ENCODE peak calls at places on chromosomes 12 and 14, in four cellular contexts. One of them, this sample, is unnamed. For H3K4me1, the result is how much of the 10 kb centered on the place peaks cover.

GRCh38 chr12:101116911-101117310 is 93.1 kb downstream of the SLC5A8 start:
- DNase-seq in K562: no peak
- DNase-seq in fibroblast of lung: no peak
- DNase-seq in mammary epithelial cell: no peak
- DNase-seq in this sample: no peak

GRCh38 chr14:68687746-68688145 is 105.1 kb downstream of the ZFP36L1 start:
- DNase-seq in K562: no peak
- DNase-seq in fibroblast of lung: peak
- DNase-seq in mammary epithelial cell: peak
- DNase-seq in this sample: peak

GRCh38 chr14:36973806-36974442 is 198.5 kb downstream of the SLC25A21 start:
- DNase-seq in fibroblast of lung: peak
- DNase-seq in K562: no peak
- DNase-seq in mammary epithelial cell: peak
- DNase-seq in this sample: peak

GRCh38 chr14:96629082-96629481 is 126.9 kb downstream of the PAPOLA start:
- DNase-seq in K562: no peak
- DNase-seq in mammary epithelial cell: no peak
- DNase-seq in fibroblast of lung: no peak
- DNase-seq in this sample: no peak

GRCh38 chr12:109594566-109595317 is 21.1 kb downstream of the MVK start:
- DNase-seq in fibroblast of lung: no peak
- DNase-seq in mammary epithelial cell: no peak
- DNase-seq in K562: no peak
- DNase-seq in this sample: no peak

GRCh38 chr14:67957925-67958324 is 138.3 kb downstream of the RAD51B start:
- DNase-seq in mammary epithelial cell: no peak
- DNase-seq in fibroblast of lung: peak
- DNase-seq in K562: no peak
- DNase-seq in this sample: no peak

GRCh38 chr12:55696796-55697462 is 10.8 kb downstream of the ITGA7 start:
- DNase-seq in fibroblast of lung: no peak
- DNase-seq in K562: no peak
- DNase-seq in mammary epithelial cell: no peak
- DNase-seq in this sample: no peak

GRCh38 chr14:93155667-93156066 is 29.0 kb downstream of the MOAP1 start:
- DNase-seq in K562: no peak
- DNase-seq in fibroblast of lung: no peak
- DNase-seq in mammary epithelial cell: no peak
- DNase-seq in this sample: no peak

GRCh38 chr12:108196319-108196718 is 67.2 kb downstream of the WSCD2 start:
- DNase-seq in mammary epithelial cell: no peak
- DNase-seq in fibroblast of lung: no peak
- DNase-seq in K562: no peak
- DNase-seq in this sample: no peak

GRCh38 chr12:47686645-47687240 is 19.1 kb downstream of the RPAP3 start:
- DNase-seq in mammary epithelial cell: peak
- DNase-seq in fibroblast of lung: peak
- DNase-seq in K562: peak
- DNase-seq in this sample: no peak

GRCh38 chr14:106395460-106396050 is 869.2 kb downstream of the TMEM121 start:
- DNase-seq in mammary epithelial cell: no peak
- DNase-seq in fibroblast of lung: no peak
- DNase-seq in K562: no peak
- DNase-seq in this sample: no peak

GRCh38 chr12:76863811-76864210 is 15.0 kb downstream of the CSRP2 start:
- DNase-seq in fibroblast of lung: peak
- DNase-seq in K562: no peak
- DNase-seq in mammary epithelial cell: no peak
- DNase-seq in this sample: no peak

GRCh38 chr14:37197421-37198272 is at the start of gene MIPOL1:
- DNase-seq in K562: peak
- DNase-seq in mammary epithelial cell: peak
- DNase-seq in fibroblast of lung: peak
- DNase-seq in this sample: peak

GRCh38 chr14:63487724-63488123 is 55.5 kb downstream of the PPP2R5E start:
- DNase-seq in fibroblast of lung: no peak
- DNase-seq in mammary epithelial cell: no peak
- DNase-seq in K562: no peak
- DNase-seq in this sample: no peak

GRCh38 chr12:12663644-12664294 is 32.2 kb downstream of the GPR19 start:
- DNase-seq in K562: no peak
- DNase-seq in mammary epithelial cell: no peak
- DNase-seq in fibroblast of lung: no peak
- DNase-seq in this sample: no peak

GRCh38 chr12:67220065-67220464 is 49.1 kb upstream of the CAND1 start:
- DNase-seq in mammary epithelial cell: no peak
- DNase-seq in K562: no peak
- DNase-seq in fibroblast of lung: no peak
- DNase-seq in this sample: no peak

GRCh38 chr12:130650131-130650530 is 66.0 kb downstream of the RIMBP2 start:
- DNase-seq in fibroblast of lung: no peak
- DNase-seq in mammary epithelial cell: no peak
- DNase-seq in K562: no peak
- DNase-seq in this sample: no peak

GRCh38 chr12:24707379-24707778 is 241.5 kb downstream of the BCAT1 start:
- DNase-seq in mammary epithelial cell: no peak
- DNase-seq in K562: no peak
- DNase-seq in fibroblast of lung: no peak
- DNase-seq in this sample: peak

GRCh38 chr12:2998789-2999264 is 39.6 kb downstream of the TEAD4 start:
- DNase-seq in mammary epithelial cell: no peak
- DNase-seq in K562: peak
- DNase-seq in fibroblast of lung: peak
- DNase-seq in this sample: no peak

GRCh38 chr12:119075222-119075787 is 94.0 kb downstream of the SRRM4 start:
- DNase-seq in fibroblast of lung: no peak
- DNase-seq in K562: no peak
- DNase-seq in mammary epithelial cell: no peak
- DNase-seq in this sample: no peak

GRCh38 chr14:47833006-47833405 is 157.6 kb upstream of the MDGA2 start:
- DNase-seq in mammary epithelial cell: no peak
- DNase-seq in fibroblast of lung: no peak
- DNase-seq in K562: no peak
- DNase-seq in this sample: no peak

GRCh38 chr12:22900401-22900800 is 275.4 kb downstream of the ETNK1 start:
- DNase-seq in fibroblast of lung: no peak
- DNase-seq in K562: no peak
- DNase-seq in mammary epithelial cell: no peak
- DNase-seq in this sample: peak

GRCh38 chr12:82149045-82149444 is 209.1 kb downstream of the CCDC59 start:
- DNase-seq in fibroblast of lung: no peak
- DNase-seq in K562: no peak
- DNase-seq in mammary epithelial cell: no peak
- DNase-seq in this sample: peak

GRCh38 chr14:67583711-67584644 is 16.1 kb downstream of the PIGH start:
- DNase-seq in mammary epithelial cell: peak
- DNase-seq in K562: peak
- DNase-seq in fibroblast of lung: peak
- DNase-seq in this sample: peak

GRCh38 chr14:22900088-22900799 is 17.2 kb downstream of the REM2 start:
- DNase-seq in fibroblast of lung: peak
- DNase-seq in K562: peak
- DNase-seq in mammary epithelial cell: peak
- DNase-seq in this sample: peak

GRCh38 chr14:104119119-104119699 is 19.2 kb upstream of the KIF26A start:
- DNase-seq in mammary epithelial cell: no peak
- DNase-seq in fibroblast of lung: no peak
- DNase-seq in K562: no peak
- DNase-seq in this sample: no peak

GRCh38 chr14:60656755-60657608 is 7.7 kb upstream of the SIX1 start:
- DNase-seq in fibroblast of lung: peak
- DNase-seq in mammary epithelial cell: peak
- DNase-seq in K562: no peak
- DNase-seq in this sample: peak

GRCh38 chr14:69398818-69399210 is 322 bp downstream of the SLC39A9 start:
- DNase-seq in K562: no peak
- DNase-seq in mammary epithelial cell: no peak
- DNase-seq in fibroblast of lung: no peak
- DNase-seq in this sample: no peak

GRCh38 chr12:120229583-120230325 is 28.8 kb upstream of the RPLP0 start:
- DNase-seq in fibroblast of lung: peak
- DNase-seq in mammary epithelial cell: peak
- DNase-seq in K562: no peak
- DNase-seq in this sample: peak

GRCh38 chr12:130872179-130873096 is 572 bp downstream of the RAN start:
- DNase-seq in K562: peak
- DNase-seq in fibroblast of lung: peak
- DNase-seq in mammary epithelial cell: peak
- DNase-seq in this sample: no peak

GRCh38 chr12:17284873-17285272 is 678.9 kb upstream of the LMO3 start:
- DNase-seq in mammary epithelial cell: no peak
- DNase-seq in K562: no peak
- DNase-seq in fibroblast of lung: no peak
- DNase-seq in this sample: no peak

GRCh38 chr12:128813392-128813791 is 10.4 kb downstream of the SLC15A4 start:
- DNase-seq in mammary epithelial cell: no peak
- DNase-seq in fibroblast of lung: no peak
- DNase-seq in K562: no peak
- DNase-seq in this sample: no peak

GRCh38 chr12:4719821-4720636 is at the start of gene GALNT8:
- DNase-seq in K562: no peak
- DNase-seq in mammary epithelial cell: no peak
- DNase-seq in fibroblast of lung: no peak
- DNase-seq in this sample: no peak

GRCh38 chr14:52876311-52876710 is 74.5 kb downstream of the FERMT2 start:
- DNase-seq in fibroblast of lung: peak
- DNase-seq in mammary epithelial cell: no peak
- DNase-seq in K562: no peak
- DNase-seq in this sample: no peak

GRCh38 chr14:52877628-52878027 is 73.2 kb downstream of the FERMT2 start:
- DNase-seq in K562: no peak
- DNase-seq in fibroblast of lung: peak
- DNase-seq in mammary epithelial cell: no peak
- DNase-seq in this sample: no peak

GRCh38 chr14:52876806-52877205 is 74.0 kb downstream of the FERMT2 start:
- DNase-seq in mammary epithelial cell: no peak
- DNase-seq in K562: no peak
- DNase-seq in fibroblast of lung: no peak
- DNase-seq in this sample: no peak

GRCh38 chr14:52874389-52874788 is 76.5 kb downstream of the FERMT2 start:
- DNase-seq in mammary epithelial cell: no peak
- DNase-seq in K562: no peak
- DNase-seq in fibroblast of lung: no peak
- DNase-seq in this sample: no peak

GRCh38 chr14:52875707-52876106 is 75.1 kb downstream of the FERMT2 start:
- DNase-seq in K562: no peak
- DNase-seq in fibroblast of lung: no peak
- DNase-seq in mammary epithelial cell: no peak
- DNase-seq in this sample: no peak
- H3K4me1 ChIP-seq in K562: under half
- H3K4me1 ChIP-seq in fibroblast of lung: under half
- H3K4me1 ChIP-seq in mammary epithelial cell: under half
- H3K4me1 ChIP-seq in this sample: under half

GRCh38 chr14:100393906-100394732 is 71.0 kb downstream of the SLC25A47 start:
- DNase-seq in mammary epithelial cell: no peak
- DNase-seq in K562: no peak
- DNase-seq in fibroblast of lung: no peak
- DNase-seq in this sample: no peak
- TF ChIP-seq CTCF in mammary epithelial cell: no peak
- TF ChIP-seq CTCF in K562: no peak
- TF ChIP-seq CTCF in fibroblast of lung: no peak
- TF ChIP-seq CTCF in this sample: no peak

GRCh38 chr12:105369014-105369413 is 38.5 kb downstream of the C12orf75 start:
- DNase-seq in mammary epithelial cell: peak
- DNase-seq in fibroblast of lung: peak
- DNase-seq in K562: no peak
- DNase-seq in this sample: no peak

GRCh38 chr12:105365231-105365630 is 34.7 kb downstream of the C12orf75 start:
- DNase-seq in K562: no peak
- DNase-seq in mammary epithelial cell: no peak
- DNase-seq in fibroblast of lung: no peak
- DNase-seq in this sample: no peak

GRCh38 chr12:105363890-105364289 is 33.4 kb downstream of the C12orf75 start:
- DNase-seq in K562: no peak
- DNase-seq in fibroblast of lung: no peak
- DNase-seq in mammary epithelial cell: no peak
- DNase-seq in this sample: no peak

GRCh38 chr12:105368047-105368646 is 37.7 kb downstream of the C12orf75 start:
- DNase-seq in mammary epithelial cell: no peak
- DNase-seq in fibroblast of lung: no peak
- DNase-seq in K562: no peak
- DNase-seq in this sample: no peak
- H3K4me1 ChIP-seq in mammary epithelial cell: under half
- H3K4me1 ChIP-seq in fibroblast of lung: under half
- H3K4me1 ChIP-seq in K562: under half
- H3K4me1 ChIP-seq in this sample: under half

GRCh38 chr12:66144796-66145754 is 14.5 kb upstream of the LLPH start:
- DNase-seq in fibroblast of lung: peak
- DNase-seq in K562: peak
- DNase-seq in mammary epithelial cell: peak
- DNase-seq in this sample: peak
- TF ChIP-seq CTCF in fibroblast of lung: peak
- TF ChIP-seq CTCF in K562: peak
- TF ChIP-seq CTCF in mammary epithelial cell: peak
- TF ChIP-seq CTCF in this sample: peak

DNA sequence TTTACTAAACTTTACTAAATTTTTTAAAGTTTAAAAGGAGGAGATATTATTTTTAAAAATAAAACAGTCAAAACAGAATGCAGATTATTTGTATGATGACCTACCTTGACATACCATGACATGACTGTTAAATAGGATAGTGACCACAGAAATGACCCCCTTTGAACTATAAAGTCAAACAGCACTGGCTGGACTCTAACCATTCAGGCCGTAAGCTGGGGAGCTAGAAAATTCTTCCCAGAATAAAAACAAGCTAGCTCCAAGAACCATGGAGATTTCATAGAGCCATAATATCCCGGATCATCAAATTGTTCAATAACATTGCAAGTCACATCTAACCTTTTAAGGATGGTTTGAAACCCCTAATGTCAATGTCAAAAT is 50.3 kb downstream of the RPS6KA5 start:
- DNase-seq in mammary epithelial cell: no peak
- DNase-seq in fibroblast of lung: no peak
- DNase-seq in K562: no peak
- DNase-seq in this sample: no peak
- H3K4me1 ChIP-seq in mammary epithelial cell: under half
- H3K4me1 ChIP-seq in fibroblast of lung: under half
- H3K4me1 ChIP-seq in K562: under half
- H3K4me1 ChIP-seq in this sample: under half